ENCODE peak calls at places on chromosomes 11 and 22, in nine cellular contexts. One of them, this sample, is unnamed.

GRCh38 chr11:93458286-93458685 is 84.9 kb downstream of the SMCO4 start:
- DNase-seq in CD8-positive, alpha-beta T cell: no peak
- DNase-seq in kidney: no peak
- DNase-seq in upper lobe of right lung: no peak
- DNase-seq in thyroid gland: no peak
- DNase-seq in heart left ventricle: no peak
- DNase-seq in Peyer's patch: no peak
- DNase-seq in astrocyte of the cerebellum: no peak
- DNase-seq in fibroblast of mammary gland: no peak
- DNase-seq in this sample: no peak

GRCh38 chr11:8988329-8989234 is 15.2 kb downstream of the NRIP3 start:
- DNase-seq in Peyer's patch: no peak
- DNase-seq in fibroblast of mammary gland: peak; percentile 52
- DNase-seq in thyroid gland: no peak
- DNase-seq in astrocyte of the cerebellum: no peak
- DNase-seq in kidney: no peak
- DNase-seq in CD8-positive, alpha-beta T cell: no peak
- DNase-seq in heart left ventricle: no peak
- DNase-seq in upper lobe of right lung: no peak
- DNase-seq in this sample: no peak

GRCh38 chr11:72238040-72238450 is 5.9 kb downstream of the PHOX2A start:
- DNase-seq in thyroid gland: peak; percentile 75
- DNase-seq in kidney: no peak
- DNase-seq in fibroblast of mammary gland: peak; percentile 77
- DNase-seq in heart left ventricle: peak; percentile 58
- DNase-seq in upper lobe of right lung: peak; percentile 86
- DNase-seq in CD8-positive, alpha-beta T cell: peak; percentile 54
- DNase-seq in Peyer's patch: peak; percentile 75
- DNase-seq in astrocyte of the cerebellum: peak; percentile 29
- DNase-seq in this sample: peak; percentile 78

GRCh38 chr11:22787565-22788162 is 41.9 kb downstream of the SVIP start:
- DNase-seq in Peyer's patch: no peak
- DNase-seq in CD8-positive, alpha-beta T cell: no peak
- DNase-seq in heart left ventricle: no peak
- DNase-seq in thyroid gland: peak; percentile 13
- DNase-seq in kidney: no peak
- DNase-seq in fibroblast of mammary gland: peak; percentile 36
- DNase-seq in upper lobe of right lung: no peak
- DNase-seq in astrocyte of the cerebellum: peak; percentile 32
- DNase-seq in this sample: peak; percentile 56

GRCh38 chr11:34631737-34632104 is 10.8 kb downstream of the EHF start:
- DNase-seq in astrocyte of the cerebellum: no peak
- DNase-seq in thyroid gland: peak; percentile 93
- DNase-seq in Peyer's patch: no peak
- DNase-seq in fibroblast of mammary gland: no peak
- DNase-seq in heart left ventricle: no peak
- DNase-seq in upper lobe of right lung: no peak
- DNase-seq in CD8-positive, alpha-beta T cell: no peak
- DNase-seq in kidney: peak; percentile 73
- DNase-seq in this sample: no peak

GRCh38 chr11:66251811-66252210 is 16.6 kb upstream of the RAB1B start:
- DNase-seq in Peyer's patch: no peak
- DNase-seq in astrocyte of the cerebellum: no peak
- DNase-seq in CD8-positive, alpha-beta T cell: no peak
- DNase-seq in kidney: no peak
- DNase-seq in heart left ventricle: no peak
- DNase-seq in upper lobe of right lung: no peak
- DNase-seq in fibroblast of mammary gland: no peak
- DNase-seq in thyroid gland: no peak
- DNase-seq in this sample: no peak

GRCh38 chr11:109946322-109946846 is 146.8 kb upstream of the ZC3H12C start:
- DNase-seq in kidney: peak; percentile 88
- DNase-seq in upper lobe of right lung: peak; percentile 90
- DNase-seq in thyroid gland: peak; percentile 93
- DNase-seq in heart left ventricle: peak; percentile 90
- DNase-seq in astrocyte of the cerebellum: peak; percentile 95
- DNase-seq in fibroblast of mammary gland: peak; percentile 98
- DNase-seq in Peyer's patch: peak; percentile 75
- DNase-seq in CD8-positive, alpha-beta T cell: peak; percentile 23
- DNase-seq in this sample: peak; percentile 90

GRCh38 chr22:30286331-30286730 is 3.0 kb downstream of the CASTOR1 start:
- DNase-seq in heart left ventricle: no peak
- DNase-seq in thyroid gland: no peak
- DNase-seq in fibroblast of mammary gland: no peak
- DNase-seq in Peyer's patch: no peak
- DNase-seq in upper lobe of right lung: no peak
- DNase-seq in kidney: no peak
- DNase-seq in CD8-positive, alpha-beta T cell: no peak
- DNase-seq in astrocyte of the cerebellum: no peak
- DNase-seq in this sample: no peak

GRCh38 chr11:76233936-76234703 is 27.8 kb upstream of the WNT11 start:
- DNase-seq in CD8-positive, alpha-beta T cell: no peak
- DNase-seq in kidney: peak; percentile 87
- DNase-seq in thyroid gland: peak; percentile 46
- DNase-seq in fibroblast of mammary gland: peak; percentile 64
- DNase-seq in heart left ventricle: peak; percentile 61
- DNase-seq in astrocyte of the cerebellum: no peak
- DNase-seq in Peyer's patch: peak; percentile 62
- DNase-seq in upper lobe of right lung: peak; percentile 73
- DNase-seq in this sample: peak; percentile 88

GRCh38 chr11:65316979-65317786 is 2.5 kb downstream of the CDC42EP2 start:
- DNase-seq in Peyer's patch: peak; percentile 85
- DNase-seq in CD8-positive, alpha-beta T cell: no peak
- DNase-seq in kidney: peak; percentile 94
- DNase-seq in fibroblast of mammary gland: peak; percentile 84
- DNase-seq in thyroid gland: peak; percentile 95
- DNase-seq in astrocyte of the cerebellum: no peak
- DNase-seq in upper lobe of right lung: peak; percentile 70
- DNase-seq in heart left ventricle: peak; percentile 88
- DNase-seq in this sample: no peak

GRCh38 chr11:95243658-95244057 is 12.7 kb upstream of the SESN3 start:
- DNase-seq in astrocyte of the cerebellum: no peak
- DNase-seq in upper lobe of right lung: no peak
- DNase-seq in kidney: no peak
- DNase-seq in heart left ventricle: no peak
- DNase-seq in Peyer's patch: no peak
- DNase-seq in fibroblast of mammary gland: no peak
- DNase-seq in thyroid gland: no peak
- DNase-seq in CD8-positive, alpha-beta T cell: no peak
- DNase-seq in this sample: no peak

GRCh38 chr11:95247883-95248282 is 16.9 kb upstream of the SESN3 start:
- DNase-seq in CD8-positive, alpha-beta T cell: no peak
- DNase-seq in thyroid gland: no peak
- DNase-seq in astrocyte of the cerebellum: no peak
- DNase-seq in fibroblast of mammary gland: no peak
- DNase-seq in kidney: no peak
- DNase-seq in upper lobe of right lung: no peak
- DNase-seq in Peyer's patch: no peak
- DNase-seq in heart left ventricle: no peak
- DNase-seq in this sample: no peak

GRCh38 chr11:95254139-95254704 is 23.2 kb upstream of the SESN3 start:
- DNase-seq in heart left ventricle: peak; percentile 84
- DNase-seq in kidney: peak; percentile 76
- DNase-seq in CD8-positive, alpha-beta T cell: peak; percentile 86
- DNase-seq in thyroid gland: peak; percentile 88
- DNase-seq in Peyer's patch: peak; percentile 66
- DNase-seq in upper lobe of right lung: peak; percentile 78
- DNase-seq in astrocyte of the cerebellum: peak; percentile 71
- DNase-seq in fibroblast of mammary gland: peak; percentile 94
- DNase-seq in this sample: peak; percentile 95

GRCh38 chr11:95245038-95245437 is 14.0 kb upstream of the SESN3 start:
- DNase-seq in upper lobe of right lung: no peak
- DNase-seq in thyroid gland: no peak
- DNase-seq in heart left ventricle: no peak
- DNase-seq in Peyer's patch: no peak
- DNase-seq in astrocyte of the cerebellum: no peak
- DNase-seq in kidney: no peak
- DNase-seq in fibroblast of mammary gland: peak; percentile 72
- DNase-seq in CD8-positive, alpha-beta T cell: no peak
- DNase-seq in this sample: peak; percentile 11

GRCh38 chr11:95248666-95249467 is 17.9 kb upstream of the SESN3 start:
- DNase-seq in fibroblast of mammary gland: no peak
- DNase-seq in kidney: no peak
- DNase-seq in thyroid gland: no peak
- DNase-seq in CD8-positive, alpha-beta T cell: no peak
- DNase-seq in Peyer's patch: no peak
- DNase-seq in upper lobe of right lung: no peak
- DNase-seq in astrocyte of the cerebellum: no peak
- DNase-seq in heart left ventricle: no peak
- DNase-seq in this sample: peak; percentile 78
- H3K4me3 ChIP-seq in fibroblast of mammary gland: no peak overlapping the region
- H3K4me3 ChIP-seq in kidney: no peak overlapping the region
- H3K4me3 ChIP-seq in thyroid gland: no peak overlapping the region
- H3K4me3 ChIP-seq in CD8-positive, alpha-beta T cell: no peak overlapping the region
- H3K4me3 ChIP-seq in Peyer's patch: no peak overlapping the region
- H3K4me3 ChIP-seq in upper lobe of right lung: no peak overlapping the region
- H3K4me3 ChIP-seq in astrocyte of the cerebellum: no peak overlapping the region
- H3K4me3 ChIP-seq in heart left ventricle: no peak overlapping the region
- H3K4me3 ChIP-seq in this sample: no peak overlapping the region

GRCh38 chr11:7892751-7893356 is 38.2 kb downstream of the OR10A6 start:
- DNase-seq in astrocyte of the cerebellum: peak; percentile 43
- DNase-seq in fibroblast of mammary gland: peak; percentile 77
- DNase-seq in Peyer's patch: no peak
- DNase-seq in thyroid gland: no peak
- DNase-seq in kidney: no peak
- DNase-seq in CD8-positive, alpha-beta T cell: no peak
- DNase-seq in upper lobe of right lung: no peak
- DNase-seq in heart left ventricle: no peak
- DNase-seq in this sample: peak; percentile 62
- TF ChIP-seq CTCF in astrocyte of the cerebellum: peak; percentile 69
- TF ChIP-seq CTCF in fibroblast of mammary gland: peak; percentile 81
- TF ChIP-seq CTCF in Peyer's patch: peak; percentile 88
- TF ChIP-seq CTCF in thyroid gland: peak; percentile 34
- TF ChIP-seq CTCF in kidney: peak; percentile 79
- TF ChIP-seq CTCF in CD8-positive, alpha-beta T cell: peak; percentile 56
- TF ChIP-seq CTCF in upper lobe of right lung: peak; percentile 80
- TF ChIP-seq CTCF in heart left ventricle: peak; percentile 68
- TF ChIP-seq CTCF in this sample: peak; percentile 59

GRCh38 chr22:45163074-45163416 is 680 bp upstream of the NUP50 start:
- DNase-seq in Peyer's patch: no peak
- DNase-seq in CD8-positive, alpha-beta T cell: no peak
- DNase-seq in thyroid gland: peak; percentile 32
- DNase-seq in upper lobe of right lung: no peak
- DNase-seq in heart left ventricle: peak; percentile 43
- DNase-seq in astrocyte of the cerebellum: no peak
- DNase-seq in fibroblast of mammary gland: peak; percentile 53
- DNase-seq in kidney: no peak
- DNase-seq in this sample: peak; percentile 41

GRCh38 chr22:45162531-45162930 is 1.2 kb upstream of the NUP50 start:
- DNase-seq in heart left ventricle: no peak
- DNase-seq in upper lobe of right lung: no peak
- DNase-seq in CD8-positive, alpha-beta T cell: no peak
- DNase-seq in Peyer's patch: no peak
- DNase-seq in fibroblast of mammary gland: no peak
- DNase-seq in kidney: no peak
- DNase-seq in astrocyte of the cerebellum: no peak
- DNase-seq in thyroid gland: no peak
- DNase-seq in this sample: peak; percentile 13

GRCh38 chr22:45157907-45158306 is 5.8 kb upstream of the NUP50 start:
- DNase-seq in fibroblast of mammary gland: no peak
- DNase-seq in kidney: no peak
- DNase-seq in CD8-positive, alpha-beta T cell: no peak
- DNase-seq in heart left ventricle: no peak
- DNase-seq in Peyer's patch: no peak
- DNase-seq in upper lobe of right lung: no peak
- DNase-seq in astrocyte of the cerebellum: no peak
- DNase-seq in thyroid gland: no peak
- DNase-seq in this sample: no peak

GRCh38 chr22:45163417-45164216 is at the start of gene NUP50:
- DNase-seq in upper lobe of right lung: peak; percentile 98
- DNase-seq in fibroblast of mammary gland: peak; percentile 96
- DNase-seq in heart left ventricle: peak; percentile 97
- DNase-seq in astrocyte of the cerebellum: peak; percentile 88
- DNase-seq in CD8-positive, alpha-beta T cell: peak; percentile 95
- DNase-seq in kidney: peak; percentile 98
- DNase-seq in Peyer's patch: peak; percentile 97
- DNase-seq in thyroid gland: peak; percentile 96
- DNase-seq in this sample: peak; percentile 99

GRCh38 chr22:45159652-45160462 is 3.9 kb upstream of the NUP50 start:
- DNase-seq in upper lobe of right lung: no peak
- DNase-seq in astrocyte of the cerebellum: no peak
- DNase-seq in Peyer's patch: no peak
- DNase-seq in CD8-positive, alpha-beta T cell: no peak
- DNase-seq in heart left ventricle: no peak
- DNase-seq in fibroblast of mammary gland: peak; percentile 31
- DNase-seq in kidney: no peak
- DNase-seq in thyroid gland: no peak
- DNase-seq in this sample: no peak
- H3K4me3 ChIP-seq in upper lobe of right lung: no peak overlapping the region
- H3K4me3 ChIP-seq in astrocyte of the cerebellum: no peak overlapping the region
- H3K4me3 ChIP-seq in Peyer's patch: no peak overlapping the region
- H3K4me3 ChIP-seq in CD8-positive, alpha-beta T cell: no peak overlapping the region
- H3K4me3 ChIP-seq in heart left ventricle: no peak overlapping the region
- H3K4me3 ChIP-seq in fibroblast of mammary gland: no peak overlapping the region
- H3K4me3 ChIP-seq in kidney: no peak overlapping the region
- H3K4me3 ChIP-seq in thyroid gland: no peak overlapping the region
- H3K4me3 ChIP-seq in this sample: no peak overlapping the region

GRCh38 chr11:87832216-87832615 is 343.0 kb downstream of the RAB38 start:
- DNase-seq in CD8-positive, alpha-beta T cell: no peak
- DNase-seq in astrocyte of the cerebellum: no peak
- DNase-seq in heart left ventricle: no peak
- DNase-seq in Peyer's patch: no peak
- DNase-seq in thyroid gland: peak; percentile 1
- DNase-seq in fibroblast of mammary gland: no peak
- DNase-seq in kidney: no peak
- DNase-seq in upper lobe of right lung: no peak
- DNase-seq in this sample: no peak
- TF ChIP-seq CTCF in CD8-positive, alpha-beta T cell: no peak
- TF ChIP-seq CTCF in astrocyte of the cerebellum: no peak
- TF ChIP-seq CTCF in heart left ventricle: no peak
- TF ChIP-seq CTCF in Peyer's patch: no peak
- TF ChIP-seq CTCF in thyroid gland: no peak
- TF ChIP-seq CTCF in fibroblast of mammary gland: no peak
- TF ChIP-seq CTCF in kidney: no peak
- TF ChIP-seq CTCF in upper lobe of right lung: no peak
- TF ChIP-seq CTCF in this sample: no peak

This sample was measured in GM12865.